ENCODE peak calls at places on chromosomes 2 and 18, in nine cellular contexts. O is GM13976, H is NCI-H82, X is GM19239, Y is left colon, Q is NCI-H460, N is aorta, R is AG08396, A is cardiac fibroblast. I is an unnamed sample.
A peak's percentile ranks its signal among the peaks of the same experiment; 100 is the strongest.

GRCh38 chr18:79200546-79201268 is 131.5 kb downstream of the ATP9B start:
- DNase-seq in O (peak; percentile 69), H (peak; percentile 46), X (no peak), Y (peak; percentile 65), Q (no peak), N (no peak), R (peak; percentile 28), A (peak; percentile 26), I (peak; percentile 46)

GRCh38 chr2:18154259-18154658 is 275.8 kb downstream of the KCNS3 start:
- DNase-seq in O (no peak), H (peak; percentile 87), X (no peak), Y (no peak), Q (no peak), N (no peak), R (no peak), A (no peak), I (no peak)

GRCh38 chr2:38261569-38262513 is 115.2 kb downstream of the ATL2 start:
- DNase-seq in O (peak; percentile 45), H (no peak), X (no peak), Y (no peak), Q (no peak), N (no peak), R (no peak), A (no peak), I (no peak)

GRCh38 chr2:2571301-2572198 is 240.5 kb upstream of the MYT1L start:
- DNase-seq in O (no peak), H (no peak), X (no peak), Y (no peak), Q (no peak), N (no peak), R (no peak), A (no peak), I (no peak)

GRCh38 chr2:7031424-7032245 is 114.4 kb downstream of the RNF144A start:
- DNase-seq in O (no peak), H (peak; percentile 40), X (no peak), Y (peak; percentile 90), Q (peak; percentile 40), N (no peak), R (no peak), A (peak; percentile 48), I (no peak)

GRCh38 chr2:207416111-207416510 is 113.7 kb upstream of the CREB1 start:
- DNase-seq in O (no peak), H (no peak), X (no peak), Y (no peak), Q (no peak), N (no peak), R (no peak), A (peak; percentile 51), I (no peak)

GRCh38 chr2:195411219-195411687 is 245.8 kb upstream of the SLC39A10 start:
- DNase-seq in O (no peak), H (no peak), X (no peak), Y (no peak), Q (no peak), N (no peak), R (peak; percentile 29), A (peak; percentile 12), I (no peak)

GRCh38 chr2:184597571-184597980 is 753 bp upstream of the ZNF804A start:
- DNase-seq in O (peak; percentile 24), H (peak; percentile 71), X (no peak), Y (peak; percentile 7), Q (no peak), N (peak; percentile 51), R (peak; percentile 52), A (peak; percentile 29), I (peak; percentile 77)

I was measured in GM23338.